ENCODE peak calls at places on chromosome 3, in ten cellular contexts. J is T follicular helper cell; E is AG20443; K is AG04450; S is endothelial cell; P is fibroblast of the conjunctiva; V is activated CD4-positive, CD25-positive, alpha-beta regulatory T cell treated with anti-CD3 and anti-CD28 coated beads, Interleukin-2, amount 50 U/mL, for 72 hours; W is activated CD4-positive, alpha-beta T cell treated with anti-CD3 and anti-CD28 coated beads for 48 hours; M is thoracic aorta; C is HT1080. I is an unnamed sample.

GRCh38 chr3:152197451-152197850 is 71.3 kb upstream of the MBNL1 start:
- DNase-seq in J (no peak), E (peak), K (no peak), S (no peak), P (no peak), V (no peak), W (no peak), M (no peak), C (no peak), I (no peak)

GRCh38 chr3:184409946-184410500 is 30.2 kb downstream of the CHRD start:
- DNase-seq in J (no peak), E (no peak), K (no peak), S (no peak), P (no peak), V (no peak), W (no peak), M (no peak), C (no peak), I (no peak)

GRCh38 chr3:177320765-177321247 is 123.5 kb upstream of the TBL1XR1 start:
- DNase-seq in J (no peak), E (no peak), K (no peak), S (no peak), P (no peak), V (no peak), W (no peak), M (no peak), C (no peak), I (no peak)

GRCh38 chr3:37173806-37174205 is 576 bp downstream of the LRRFIP2 start:
- DNase-seq in J (no peak), E (no peak), K (no peak), S (no peak), P (no peak), V (no peak), W (no peak), M (no peak), C (no peak), I (no peak)

GRCh38 chr3:113094514-113094913 is 103.7 kb downstream of the GTPBP8 start:
- DNase-seq in J (no peak), E (no peak), K (no peak), S (no peak), P (no peak), V (no peak), W (no peak), M (no peak), C (no peak), I (peak)

GRCh38 chr3:43866529-43867353 is 176.0 kb downstream of the ABHD5 start:
- DNase-seq in J (no peak), E (peak), K (peak), S (no peak), P (peak), V (no peak), W (no peak), M (no peak), C (peak), I (no peak)

GRCh38 chr3:113496924-113497323 is 18.0 kb downstream of the SPICE1 start:
- DNase-seq in J (no peak), E (no peak), K (no peak), S (no peak), P (no peak), V (no peak), W (no peak), M (no peak), C (peak), I (no peak)

GRCh38 chr3:145983101-145983500 is 177.9 kb downstream of the PLOD2 start:
- DNase-seq in J (no peak), E (no peak), K (no peak), S (no peak), P (no peak), V (no peak), W (no peak), M (no peak), C (no peak), I (no peak)

GRCh38 chr3:24538891-24539290 is 44.2 kb upstream of the THRB start:
- DNase-seq in J (no peak), E (no peak), K (no peak), S (no peak), P (no peak), V (no peak), W (no peak), M (no peak), C (no peak), I (no peak)

GRCh38 chr3:73255609-73256029 is 194.2 kb downstream of the EBLN2 start:
- DNase-seq in J (no peak), E (peak), K (peak), S (no peak), P (peak), V (no peak), W (no peak), M (no peak), C (peak), I (no peak)

GRCh38 chr3:127867986-127868385 is 45.7 kb upstream of the MGLL start:
- DNase-seq in J (no peak), E (peak), K (no peak), S (no peak), P (no peak), V (no peak), W (no peak), M (no peak), C (peak), I (no peak)

I was measured in retina.